ENCODE peak calls at places on chromosome 1, in eight cellular contexts. One of them, this sample, is unnamed.

GRCh38 chr1:46394108-46394871 is at the start of gene FAAH:
- DNase-seq in left ventricle myocardium inferior: peak; percentile 68
- DNase-seq in body of pancreas: peak; percentile 76
- DNase-seq in kidney epithelial cell: no peak
- DNase-seq in mammary epithelial cell: peak; percentile 73
- DNase-seq in sigmoid colon: peak; percentile 80
- DNase-seq in AG09309: no peak
- DNase-seq in bronchial epithelial cell: peak; percentile 27
- DNase-seq in this sample: no peak

GRCh38 chr1:220926146-220926545 is 46.9 kb downstream of the HLX start:
- DNase-seq in left ventricle myocardium inferior: no peak
- DNase-seq in body of pancreas: no peak
- DNase-seq in kidney epithelial cell: no peak
- DNase-seq in mammary epithelial cell: no peak
- DNase-seq in sigmoid colon: no peak
- DNase-seq in AG09309: peak; percentile 78
- DNase-seq in bronchial epithelial cell: no peak
- DNase-seq in this sample: peak; percentile 71

GRCh38 chr1:22712502-22713271 is 2.0 kb downstream of the EPHB2 start:
- DNase-seq in left ventricle myocardium inferior: no peak
- DNase-seq in body of pancreas: no peak
- DNase-seq in kidney epithelial cell: no peak
- DNase-seq in mammary epithelial cell: no peak
- DNase-seq in sigmoid colon: no peak
- DNase-seq in AG09309: no peak
- DNase-seq in bronchial epithelial cell: peak; percentile 19
- DNase-seq in this sample: no peak

GRCh38 chr1:198880818-198881597 is 242.2 kb downstream of the PTPRC start:
- DNase-seq in left ventricle myocardium inferior: no peak
- DNase-seq in body of pancreas: peak; percentile 17
- DNase-seq in kidney epithelial cell: peak; percentile 74
- DNase-seq in mammary epithelial cell: peak; percentile 87
- DNase-seq in sigmoid colon: no peak
- DNase-seq in AG09309: peak; percentile 90
- DNase-seq in bronchial epithelial cell: peak; percentile 94
- DNase-seq in this sample: peak; percentile 86

GRCh38 chr1:154969741-154970452 is 650 bp downstream of the SHC1 start:
- DNase-seq in left ventricle myocardium inferior: peak; percentile 32
- DNase-seq in body of pancreas: no peak
- DNase-seq in kidney epithelial cell: no peak
- DNase-seq in mammary epithelial cell: no peak
- DNase-seq in sigmoid colon: no peak
- DNase-seq in AG09309: no peak
- DNase-seq in bronchial epithelial cell: no peak
- DNase-seq in this sample: no peak

GRCh38 chr1:39214021-39214713 is 9.7 kb downstream of the MACF1 start:
- DNase-seq in left ventricle myocardium inferior: peak; percentile 39
- DNase-seq in body of pancreas: peak; percentile 19
- DNase-seq in kidney epithelial cell: no peak
- DNase-seq in mammary epithelial cell: peak; percentile 54
- DNase-seq in sigmoid colon: no peak
- DNase-seq in AG09309: no peak
- DNase-seq in bronchial epithelial cell: peak; percentile 50
- DNase-seq in this sample: no peak

GRCh38 chr1:151197863-151198253 is 494 bp upstream of the PIP5K1A start:
- DNase-seq in left ventricle myocardium inferior: no peak
- DNase-seq in body of pancreas: peak; percentile 31
- DNase-seq in kidney epithelial cell: no peak
- DNase-seq in mammary epithelial cell: no peak
- DNase-seq in sigmoid colon: no peak
- DNase-seq in AG09309: no peak
- DNase-seq in bronchial epithelial cell: peak; percentile 62
- DNase-seq in this sample: no peak

GRCh38 chr1:12600880-12601633 is 17.0 kb downstream of the DHRS3 start:
- DNase-seq in left ventricle myocardium inferior: no peak
- DNase-seq in body of pancreas: peak; percentile 63
- DNase-seq in kidney epithelial cell: no peak
- DNase-seq in mammary epithelial cell: no peak
- DNase-seq in sigmoid colon: no peak
- DNase-seq in AG09309: no peak
- DNase-seq in bronchial epithelial cell: peak; percentile 45
- DNase-seq in this sample: no peak

GRCh38 chr1:13512472-13512871 is 1.3 kb downstream of the LRRC38 start:
- DNase-seq in left ventricle myocardium inferior: no peak
- DNase-seq in body of pancreas: no peak
- DNase-seq in kidney epithelial cell: no peak
- DNase-seq in mammary epithelial cell: no peak
- DNase-seq in sigmoid colon: no peak
- DNase-seq in AG09309: no peak
- DNase-seq in bronchial epithelial cell: no peak
- DNase-seq in this sample: no peak

GRCh38 chr1:201904579-201904978 is 15.9 kb downstream of the SHISA4 start:
- DNase-seq in left ventricle myocardium inferior: no peak
- DNase-seq in body of pancreas: peak; percentile 27
- DNase-seq in kidney epithelial cell: peak; percentile 62
- DNase-seq in mammary epithelial cell: peak; percentile 80
- DNase-seq in sigmoid colon: peak; percentile 93
- DNase-seq in AG09309: peak; percentile 74
- DNase-seq in bronchial epithelial cell: peak; percentile 89
- DNase-seq in this sample: peak; percentile 73

GRCh38 chr1:31570906-31571305 is 5.4 kb upstream of the TINAGL1 start:
- DNase-seq in left ventricle myocardium inferior: no peak
- DNase-seq in body of pancreas: no peak
- DNase-seq in kidney epithelial cell: no peak
- DNase-seq in mammary epithelial cell: no peak
- DNase-seq in sigmoid colon: no peak
- DNase-seq in AG09309: no peak
- DNase-seq in bronchial epithelial cell: peak; percentile 58
- DNase-seq in this sample: no peak

GRCh38 chr1:244735404-244735803 is 82.5 kb downstream of the DESI2 start:
- DNase-seq in left ventricle myocardium inferior: no peak
- DNase-seq in body of pancreas: no peak
- DNase-seq in kidney epithelial cell: no peak
- DNase-seq in mammary epithelial cell: peak; percentile 83
- DNase-seq in sigmoid colon: no peak
- DNase-seq in AG09309: no peak
- DNase-seq in bronchial epithelial cell: peak; percentile 69
- DNase-seq in this sample: no peak

GRCh38 chr1:9942399-9942938 is 722 bp downstream of the LZIC start:
- DNase-seq in left ventricle myocardium inferior: no peak
- DNase-seq in body of pancreas: peak; percentile 32
- DNase-seq in kidney epithelial cell: peak; percentile 14
- DNase-seq in mammary epithelial cell: peak; percentile 57
- DNase-seq in sigmoid colon: no peak
- DNase-seq in AG09309: peak; percentile 21
- DNase-seq in bronchial epithelial cell: peak; percentile 61
- DNase-seq in this sample: no peak

GRCh38 chr1:214854126-214854875 is 228.2 kb upstream of the KCNK2 start:
- DNase-seq in left ventricle myocardium inferior: no peak
- DNase-seq in body of pancreas: no peak
- DNase-seq in kidney epithelial cell: no peak
- DNase-seq in mammary epithelial cell: no peak
- DNase-seq in sigmoid colon: no peak
- DNase-seq in AG09309: no peak
- DNase-seq in bronchial epithelial cell: no peak
- DNase-seq in this sample: no peak

GRCh38 chr1:11648732-11649158 is 5.5 kb downstream of the FBXO2 start:
- DNase-seq in left ventricle myocardium inferior: no peak
- DNase-seq in body of pancreas: peak; percentile 56
- DNase-seq in kidney epithelial cell: no peak
- DNase-seq in mammary epithelial cell: no peak
- DNase-seq in sigmoid colon: no peak
- DNase-seq in AG09309: no peak
- DNase-seq in bronchial epithelial cell: peak; percentile 22
- DNase-seq in this sample: no peak

GRCh38 chr1:78401148-78401547 is 89.6 kb upstream of the PTGFR start:
- DNase-seq in left ventricle myocardium inferior: no peak
- DNase-seq in body of pancreas: no peak
- DNase-seq in kidney epithelial cell: no peak
- DNase-seq in mammary epithelial cell: no peak
- DNase-seq in sigmoid colon: no peak
- DNase-seq in AG09309: no peak
- DNase-seq in bronchial epithelial cell: no peak
- DNase-seq in this sample: no peak

GRCh38 chr1:203593723-203594122 is 32.9 kb upstream of the ATP2B4 start:
- DNase-seq in left ventricle myocardium inferior: no peak
- DNase-seq in body of pancreas: peak; percentile 23
- DNase-seq in kidney epithelial cell: no peak
- DNase-seq in mammary epithelial cell: peak; percentile 62
- DNase-seq in sigmoid colon: peak; percentile 70
- DNase-seq in AG09309: no peak
- DNase-seq in bronchial epithelial cell: peak; percentile 62
- DNase-seq in this sample: no peak

GRCh38 chr1:76005755-76006154 is 68.8 kb upstream of the ST6GALNAC3 start:
- DNase-seq in left ventricle myocardium inferior: no peak
- DNase-seq in body of pancreas: no peak
- DNase-seq in kidney epithelial cell: no peak
- DNase-seq in mammary epithelial cell: no peak
- DNase-seq in sigmoid colon: no peak
- DNase-seq in AG09309: no peak
- DNase-seq in bronchial epithelial cell: no peak
- DNase-seq in this sample: no peak

GRCh38 chr1:53175302-53175913 is 21.2 kb upstream of the CPT2 start:
- DNase-seq in left ventricle myocardium inferior: no peak
- DNase-seq in body of pancreas: peak; percentile 25
- DNase-seq in kidney epithelial cell: no peak
- DNase-seq in mammary epithelial cell: no peak
- DNase-seq in sigmoid colon: no peak
- DNase-seq in AG09309: no peak
- DNase-seq in bronchial epithelial cell: no peak
- DNase-seq in this sample: no peak

GRCh38 chr1:154157520-154158306 is 2.8 kb upstream of the NUP210L start:
- DNase-seq in left ventricle myocardium inferior: no peak
- DNase-seq in body of pancreas: peak; percentile 28
- DNase-seq in kidney epithelial cell: no peak
- DNase-seq in mammary epithelial cell: no peak
- DNase-seq in sigmoid colon: no peak
- DNase-seq in AG09309: no peak
- DNase-seq in bronchial epithelial cell: peak; percentile 29
- DNase-seq in this sample: no peak

GRCh38 chr1:171814692-171815091 is 26.6 kb upstream of the DNM3 start:
- DNase-seq in left ventricle myocardium inferior: no peak
- DNase-seq in body of pancreas: no peak
- DNase-seq in kidney epithelial cell: no peak
- DNase-seq in mammary epithelial cell: no peak
- DNase-seq in sigmoid colon: no peak
- DNase-seq in AG09309: peak; percentile 49
- DNase-seq in bronchial epithelial cell: no peak
- DNase-seq in this sample: no peak

GRCh38 chr1:89698624-89699023 is 65.7 kb downstream of the LRRC8C start:
- DNase-seq in left ventricle myocardium inferior: no peak
- DNase-seq in body of pancreas: no peak
- DNase-seq in kidney epithelial cell: no peak
- DNase-seq in mammary epithelial cell: no peak
- DNase-seq in sigmoid colon: no peak
- DNase-seq in AG09309: no peak
- DNase-seq in bronchial epithelial cell: no peak
- DNase-seq in this sample: no peak

GRCh38 chr1:59814901-59815825 is at the start of gene HOOK1:
- DNase-seq in left ventricle myocardium inferior: no peak
- DNase-seq in body of pancreas: peak; percentile 32
- DNase-seq in kidney epithelial cell: no peak
- DNase-seq in mammary epithelial cell: peak; percentile 36
- DNase-seq in sigmoid colon: no peak
- DNase-seq in AG09309: no peak
- DNase-seq in bronchial epithelial cell: no peak
- DNase-seq in this sample: no peak

GRCh38 chr1:25197982-25198681 is 34.2 kb downstream of the SYF2 start:
- DNase-seq in left ventricle myocardium inferior: no peak
- DNase-seq in body of pancreas: no peak
- DNase-seq in kidney epithelial cell: peak; percentile 16
- DNase-seq in mammary epithelial cell: peak; percentile 60
- DNase-seq in sigmoid colon: no peak
- DNase-seq in AG09309: no peak
- DNase-seq in bronchial epithelial cell: peak; percentile 12
- DNase-seq in this sample: no peak

GRCh38 chr1:18722270-18722669 is 91.6 kb downstream of the PAX7 start:
- DNase-seq in left ventricle myocardium inferior: no peak
- DNase-seq in body of pancreas: no peak
- DNase-seq in kidney epithelial cell: no peak
- DNase-seq in mammary epithelial cell: no peak
- DNase-seq in sigmoid colon: no peak
- DNase-seq in AG09309: no peak
- DNase-seq in bronchial epithelial cell: no peak
- DNase-seq in this sample: no peak

GRCh38 chr1:231216515-231216914 is 24.5 kb upstream of the GNPAT start:
- DNase-seq in left ventricle myocardium inferior: no peak
- DNase-seq in body of pancreas: no peak
- DNase-seq in kidney epithelial cell: no peak
- DNase-seq in mammary epithelial cell: peak; percentile 72
- DNase-seq in sigmoid colon: no peak
- DNase-seq in AG09309: no peak
- DNase-seq in bronchial epithelial cell: peak; percentile 89
- DNase-seq in this sample: no peak

GRCh38 chr1:1250828-1251284 is 4.3 kb upstream of the C1QTNF12 start:
- DNase-seq in left ventricle myocardium inferior: no peak
- DNase-seq in body of pancreas: no peak
- DNase-seq in kidney epithelial cell: no peak
- DNase-seq in mammary epithelial cell: peak; percentile 83
- DNase-seq in sigmoid colon: no peak
- DNase-seq in AG09309: no peak
- DNase-seq in bronchial epithelial cell: peak; percentile 87
- DNase-seq in this sample: no peak

GRCh38 chr1:162566870-162567269 is 5.3 kb downstream of the UAP1 start:
- DNase-seq in left ventricle myocardium inferior: no peak
- DNase-seq in body of pancreas: no peak
- DNase-seq in kidney epithelial cell: no peak
- DNase-seq in mammary epithelial cell: no peak
- DNase-seq in sigmoid colon: no peak
- DNase-seq in AG09309: no peak
- DNase-seq in bronchial epithelial cell: no peak
- DNase-seq in this sample: no peak
- TF ChIP-seq CTCF in left ventricle myocardium inferior: no peak
- TF ChIP-seq CTCF in body of pancreas: no peak
- TF ChIP-seq CTCF in kidney epithelial cell: no peak
- TF ChIP-seq CTCF in mammary epithelial cell: no peak
- TF ChIP-seq CTCF in sigmoid colon: no peak
- TF ChIP-seq CTCF in AG09309: no peak
- TF ChIP-seq CTCF in bronchial epithelial cell: no peak
- TF ChIP-seq CTCF in this sample: no peak

GRCh38 chr1:226731257-226731893 is 7.7 kb downstream of the ITPKB start:
- DNase-seq in left ventricle myocardium inferior: no peak
- DNase-seq in body of pancreas: no peak
- DNase-seq in kidney epithelial cell: no peak
- DNase-seq in mammary epithelial cell: no peak
- DNase-seq in sigmoid colon: no peak
- DNase-seq in AG09309: no peak
- DNase-seq in bronchial epithelial cell: no peak
- DNase-seq in this sample: no peak
- H3K4me3 ChIP-seq in left ventricle myocardium inferior: peak overlapping the region; percentile 89
- H3K4me3 ChIP-seq in body of pancreas: no peak overlapping the region
- H3K4me3 ChIP-seq in kidney epithelial cell: no peak overlapping the region
- H3K4me3 ChIP-seq in mammary epithelial cell: no peak overlapping the region
- H3K4me3 ChIP-seq in sigmoid colon: no peak overlapping the region
- H3K4me3 ChIP-seq in AG09309: no peak overlapping the region
- H3K4me3 ChIP-seq in bronchial epithelial cell: no peak overlapping the region
- H3K4me3 ChIP-seq in this sample: no peak overlapping the region

GRCh38 chr1:16017461-16018303 is at the start of gene HSPB7:
- DNase-seq in left ventricle myocardium inferior: peak; percentile 90
- DNase-seq in body of pancreas: peak; percentile 59
- DNase-seq in kidney epithelial cell: no peak
- DNase-seq in mammary epithelial cell: no peak
- DNase-seq in sigmoid colon: peak; percentile 99
- DNase-seq in AG09309: no peak
- DNase-seq in bronchial epithelial cell: no peak
- DNase-seq in this sample: peak; percentile 55
- TF ChIP-seq CTCF in left ventricle myocardium inferior: no peak
- TF ChIP-seq CTCF in body of pancreas: no peak
- TF ChIP-seq CTCF in kidney epithelial cell: no peak
- TF ChIP-seq CTCF in mammary epithelial cell: no peak
- TF ChIP-seq CTCF in sigmoid colon: no peak
- TF ChIP-seq CTCF in AG09309: no peak
- TF ChIP-seq CTCF in bronchial epithelial cell: no peak
- TF ChIP-seq CTCF in this sample: peak; percentile 26

GRCh38 chr1:168261390-168261789 is 19.3 kb upstream of the TBX19 start:
- DNase-seq in left ventricle myocardium inferior: no peak
- DNase-seq in body of pancreas: no peak
- DNase-seq in kidney epithelial cell: no peak
- DNase-seq in mammary epithelial cell: peak; percentile 33
- DNase-seq in sigmoid colon: no peak
- DNase-seq in AG09309: peak; percentile 45
- DNase-seq in bronchial epithelial cell: peak; percentile 80
- DNase-seq in this sample: peak; percentile 65
- H3K4me3 ChIP-seq in left ventricle myocardium inferior: peak overlapping the region; percentile 4
- H3K4me3 ChIP-seq in body of pancreas: no peak overlapping the region
- H3K4me3 ChIP-seq in kidney epithelial cell: no peak overlapping the region
- H3K4me3 ChIP-seq in mammary epithelial cell: no peak overlapping the region
- H3K4me3 ChIP-seq in sigmoid colon: no peak overlapping the region
- H3K4me3 ChIP-seq in AG09309: no peak overlapping the region
- H3K4me3 ChIP-seq in bronchial epithelial cell: no peak overlapping the region
- H3K4me3 ChIP-seq in this sample: no peak overlapping the region